ENCODE peak calls at places on chromosomes 6 and 20, in five cellular contexts. U is K562, T is breast epithelium, G is esophagus squamous epithelium, E is Peyer's patch. L is an unnamed sample.

GRCh38 chr6:74519172-74519571 is 686.7 kb downstream of the COL12A1 start:
- DNase-seq in U (no peak), T (no peak), G (no peak), E (no peak), L (no peak)

GRCh38 chr6:8705435-8706020 is 270.2 kb upstream of the SLC35B3 start:
- DNase-seq in U (no peak), T (no peak), G (no peak), E (no peak), L (no peak)

GRCh38 chr6:25998379-25998778 is 35.8 kb downstream of the TRIM38 start:
- DNase-seq in U (no peak), T (no peak), G (no peak), E (no peak), L (no peak)

GRCh38 chr20:63846938-63847373 is 14.3 kb upstream of the ABHD16B start:
- DNase-seq in U (no peak), T (no peak), G (no peak), E (no peak), L (no peak)

GRCh38 chr20:16476032-16476431 is 97.2 kb downstream of the KIF16B start:
- DNase-seq in U (peak; percentile 27), T (no peak), G (no peak), E (no peak), L (peak; percentile 13)

GRCh38 chr6:144087789-144088426 is 7.5 kb downstream of the SF3B5 start:
- DNase-seq in U (peak; percentile 41), T (no peak), G (no peak), E (no peak), L (no peak)

GRCh38 chr6:31204751-31205145 is 34.3 kb upstream of the POU5F1 start:
- DNase-seq in U (no peak), T (no peak), G (no peak), E (peak; percentile 43), L (peak; percentile 18)

GRCh38 chr6:31877125-31877650 is 1.6 kb downstream of the SLC44A4 start:
- DNase-seq in U (no peak), T (no peak), G (no peak), E (peak; percentile 73), L (no peak)

GRCh38 chr20:1894471-1894950 is 696 bp upstream of the SIRPA start:
- DNase-seq in U (peak; percentile 53), T (no peak), G (no peak), E (no peak), L (peak; percentile 59)

GRCh38 chr20:53676987-53677386 is 83.3 kb upstream of the ZNF217 start:
- DNase-seq in U (no peak), T (no peak), G (no peak), E (no peak), L (no peak)

GRCh38 chr6:157552956-157553485 is 172.0 kb downstream of the ZDHHC14 start:
- DNase-seq in U (no peak), T (no peak), G (no peak), E (no peak), L (no peak)

GRCh38 chr6:29230666-29231065 is 60.0 kb downstream of the OR2J2 start:
- DNase-seq in U (no peak), T (no peak), G (no peak), E (no peak), L (no peak)

DNA sequence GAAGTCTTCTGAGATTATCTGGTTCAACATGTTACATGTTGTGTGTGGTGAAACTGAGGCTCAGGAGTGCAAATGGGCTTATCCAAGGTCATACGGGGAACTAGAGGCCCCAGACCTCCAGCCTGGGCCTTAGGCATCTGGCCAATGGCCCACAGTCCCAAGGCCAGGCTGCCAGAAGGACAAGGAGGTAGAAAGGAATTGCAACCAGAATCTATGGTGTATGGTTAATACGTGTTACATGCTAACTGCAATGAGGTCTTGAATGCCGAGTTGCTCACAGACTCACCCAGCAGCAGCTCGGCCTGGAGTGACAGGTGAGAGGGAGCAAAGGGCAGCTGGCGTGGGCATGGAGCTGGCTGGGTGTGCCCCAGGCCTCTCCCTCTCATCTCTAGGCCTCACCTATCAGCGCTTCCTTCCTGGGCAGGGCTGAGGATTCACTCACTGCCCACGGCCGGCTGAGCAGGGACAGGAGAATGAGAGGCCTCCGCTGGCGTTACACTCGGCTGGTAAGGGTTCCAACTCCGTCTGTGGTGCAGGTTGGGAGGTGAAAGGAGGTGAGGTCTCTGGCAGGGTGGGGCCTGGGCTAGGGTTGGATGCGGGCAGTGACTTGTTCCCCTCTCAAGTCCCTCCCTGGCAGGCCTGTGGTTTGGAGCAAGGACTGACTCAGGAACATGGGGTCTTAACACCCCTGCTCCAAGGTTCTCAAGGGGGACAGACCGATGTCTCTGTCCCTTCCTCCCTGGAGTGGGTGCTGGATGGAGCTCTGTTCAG is at the start of gene TLDC2:
- DNase-seq in U (no peak), T (no peak), G (no peak), E (peak; percentile 91), L (no peak)
- TF ChIP-seq POLR2A in U (no peak), T (no peak), G (no peak), E (peak; percentile 97), L (no peak)

GRCh38 chr6:99426454-99426762 is 1.3 kb upstream of the PNISR start:
- DNase-seq in U (no peak), T (no peak), G (no peak), E (no peak), L (no peak)

GRCh38 chr6:99424022-99424421 is 1.1 kb downstream of the PNISR start:
- DNase-seq in U (no peak), T (no peak), G (no peak), E (no peak), L (no peak)

GRCh38 chr6:99422912-99423311 is 2.2 kb downstream of the PNISR start:
- DNase-seq in U (no peak), T (no peak), G (no peak), E (no peak), L (no peak)

GRCh38 chr6:99425647-99426453 is 742 bp upstream of the PNISR start:
- DNase-seq in U (peak; percentile 67), T (peak; percentile 73), G (peak; percentile 30), E (peak; percentile 94), L (peak; percentile 11)

GRCh38 chr6:99424761-99425646 is at the start of gene PNISR:
- DNase-seq in U (peak; percentile 97), T (peak; percentile 86), G (peak; percentile 75), E (peak; percentile 96), L (peak; percentile 28)
- TF ChIP-seq POLR2A in U (peak; percentile 92), T (no peak), G (no peak), E (no peak), L (peak; percentile 62)

GRCh38 chr6:41591859-41592502 is 45.8 kb downstream of the FOXP4 start:
- DNase-seq in U (peak; percentile 92), T (peak; percentile 81), G (no peak), E (peak; percentile 92), L (peak; percentile 84)
- TF ChIP-seq POLR2A in U (no peak), T (no peak), G (no peak), E (no peak), L (no peak)

GRCh38 chr6:35302604-35303218 is 5.1 kb downstream of the DEF6 start:
- DNase-seq in U (peak; percentile 75), T (no peak), G (peak; percentile 56), E (peak; percentile 92), L (peak; percentile 50)
- TF ChIP-seq POLR2A in U (peak; percentile 22), T (no peak), G (peak; percentile 10), E (peak; percentile 28), L (no peak)

GRCh38 chr20:25294459-25295385 is 46.8 kb downstream of the PYGB start:
- DNase-seq in U (peak; percentile 78), T (no peak), G (no peak), E (peak; percentile 78), L (peak; percentile 56)

GRCh38 chr20:25297141-25297905 is 49.4 kb downstream of the PYGB start:
- DNase-seq in U (no peak), T (no peak), G (no peak), E (no peak), L (peak; percentile 51)

GRCh38 chr20:25295386-25296093 is 47.7 kb downstream of the PYGB start:
- DNase-seq in U (peak; percentile 14), T (no peak), G (no peak), E (peak; percentile 73), L (no peak)

GRCh38 chr20:25293910-25294458 is 46.1 kb downstream of the PYGB start:
- DNase-seq in U (no peak), T (no peak), G (no peak), E (no peak), L (no peak)

DNA sequence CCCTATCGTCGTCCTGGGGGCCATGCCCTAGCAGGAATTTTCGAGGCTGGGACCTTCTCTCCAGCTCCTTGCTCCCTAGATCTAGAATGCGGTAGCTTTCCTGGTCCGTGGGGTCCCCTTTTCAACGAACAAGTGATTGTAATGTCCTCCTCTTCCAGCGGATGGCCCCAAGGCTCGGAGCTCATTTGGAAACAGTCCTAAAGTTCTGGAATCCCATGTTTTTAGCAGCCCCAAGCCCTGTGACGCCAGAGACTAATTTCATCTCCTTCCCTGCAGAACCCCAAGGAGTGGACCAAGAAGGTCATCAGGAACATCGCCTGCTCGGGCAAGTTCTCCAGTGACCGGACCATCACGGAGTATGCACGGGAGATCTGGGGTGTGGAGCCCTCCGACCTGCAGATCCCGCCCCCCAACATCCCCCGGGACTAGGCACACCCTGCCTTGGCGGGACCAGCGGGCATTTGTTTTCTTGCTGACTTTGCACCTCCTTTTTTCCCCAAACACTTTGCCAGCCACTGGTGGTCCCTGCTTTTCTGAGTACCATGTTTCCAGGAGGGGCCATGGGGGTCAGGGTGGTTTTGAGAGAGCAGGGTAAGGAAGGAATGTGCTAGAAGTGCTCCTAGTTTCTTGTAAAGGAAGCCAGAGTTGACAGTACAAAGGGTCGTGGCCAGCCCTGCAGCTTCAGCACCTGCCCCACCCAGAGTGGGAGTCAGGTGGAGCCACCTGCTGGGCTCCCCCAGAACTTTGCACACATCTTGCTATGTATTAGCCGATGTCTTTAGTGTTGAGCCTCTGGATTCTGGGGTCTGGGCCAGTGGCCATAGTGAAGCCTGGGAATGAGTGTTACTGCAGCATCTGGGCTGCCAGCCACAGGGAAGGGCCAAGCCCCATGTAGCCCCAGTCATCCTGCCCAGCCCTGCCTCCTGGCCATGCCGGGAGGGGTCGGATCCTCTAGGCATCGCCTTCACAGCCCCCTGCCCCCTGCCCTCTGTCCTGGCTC is 48.5 kb downstream of the PYGB start:
- DNase-seq in U (peak; percentile 54), T (no peak), G (no peak), E (peak; percentile 61), L (peak; percentile 45)
- TF ChIP-seq POLR2A in U (no peak), T (no peak), G (no peak), E (no peak), L (no peak)

DNA sequence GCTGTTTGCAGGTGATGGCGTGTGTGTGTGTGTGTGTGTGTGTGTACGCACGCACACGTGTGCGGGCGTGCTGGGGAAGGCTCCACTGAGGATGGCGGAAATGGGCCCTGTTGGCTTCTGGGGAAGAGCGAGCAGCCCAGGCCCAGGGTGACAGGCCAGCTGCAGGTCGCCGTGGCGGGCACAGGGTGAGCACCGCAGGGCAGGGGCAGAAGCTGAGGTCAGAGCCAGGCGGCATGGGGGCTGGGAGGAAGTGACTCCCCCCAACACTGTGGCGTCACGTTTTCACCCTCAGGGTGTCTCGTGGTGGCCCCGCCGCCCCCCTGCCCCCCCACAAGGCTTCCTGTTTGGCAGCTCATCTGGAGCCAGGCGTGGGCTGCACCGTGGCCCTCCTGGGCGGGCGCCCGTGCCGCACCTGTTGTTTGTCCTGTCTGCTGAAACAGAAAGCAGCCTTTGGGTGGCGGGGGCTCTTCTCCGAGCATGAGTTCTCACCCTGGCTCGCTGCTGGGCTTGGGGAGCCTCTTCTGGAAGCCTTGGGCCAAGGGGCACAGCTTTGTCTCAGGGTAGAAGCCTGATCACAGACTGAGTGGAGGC is 7.1 kb downstream of the RBM38 start:
- DNase-seq in U (no peak), T (no peak), G (peak; percentile 65), E (peak; percentile 97), L (no peak)
- TF ChIP-seq POLR2A in U (no peak), T (no peak), G (no peak), E (no peak), L (no peak)

L was measured in H54.